ENCODE peak calls at places on chromosomes 5 and 9, in six cellular contexts. R is foreskin keratinocyte; T is activated CD8-positive, alpha-beta T cell treated with anti-CD3 and anti-CD28 coated beads for 36 hours; V is lower leg skin; N is choroid plexus epithelial cell; P is fibroblast of pulmonary artery. S is an unnamed sample.

GRCh38 chr5:154444559-154445421 is 1.0 kb upstream of the SAP30L start:
- DNase-seq in P (no peak), N (no peak), R (no peak), T (peak; percentile 30), V (no peak), S (peak; percentile 22)

GRCh38 chr5:132472431-132472830 is 18.1 kb downstream of the IRF1 start:
- DNase-seq in P (no peak), N (no peak), V (no peak), R (no peak), T (no peak), S (no peak)

GRCh38 chr9:133955821-133956411 is 36.2 kb downstream of the VAV2 start:
- DNase-seq in R (no peak), N (peak; percentile 71), P (peak; percentile 49), T (peak; percentile 52), V (no peak), S (peak; percentile 77)

GRCh38 chr5:95712347-95712958 is 18.7 kb upstream of the RHOBTB3 start:
- DNase-seq in N (peak; percentile 75), P (peak; percentile 77), T (peak; percentile 59), V (no peak), R (peak; percentile 93), S (no peak)

GRCh38 chr5:138179277-138179857 is 455 bp downstream of the KIF20A start:
- DNase-seq in P (no peak), V (no peak), R (no peak), T (peak; percentile 34), N (no peak), S (no peak)

GRCh38 chr5:68681929-68682328 is 411.9 kb upstream of the SLC30A5 start:
- DNase-seq in N (no peak), R (no peak), V (no peak), T (no peak), P (no peak), S (no peak)

GRCh38 chr9:13569706-13570423 is 290.4 kb upstream of the MPDZ start:
- DNase-seq in V (no peak), T (no peak), N (no peak), P (peak; percentile 94), R (no peak), S (no peak)

GRCh38 chr9:13841801-13842462 is 472.0 kb downstream of the NFIB start:
- DNase-seq in T (no peak), N (no peak), R (peak; percentile 43), P (no peak), V (no peak), S (no peak)

GRCh38 chr5:109721741-109722140 is 32.0 kb downstream of the MAN2A1 start:
- DNase-seq in P (no peak), N (no peak), R (no peak), V (no peak), T (no peak), S (no peak)

GRCh38 chr5:95081500-95082355 is 203.2 kb downstream of the MCTP1 start:
- DNase-seq in V (peak; percentile 39), R (peak; percentile 86), N (peak; percentile 97), P (peak; percentile 91), T (peak; percentile 47), S (no peak)

GRCh38 chr9:114157516-114158176 is 2.3 kb downstream of the COL27A1 start:
- DNase-seq in T (no peak), V (no peak), P (peak; percentile 50), R (peak; percentile 86), N (peak; percentile 18), S (no peak)

GRCh38 chr5:88690619-88691560 is 192.1 kb downstream of the MEF2C start:
- DNase-seq in T (peak; percentile 79), V (peak; percentile 48), R (peak; percentile 58), P (peak; percentile 67), N (peak; percentile 76), S (peak; percentile 69)

GRCh38 chr9:109411818-109412352 is 86.2 kb downstream of the PTPN3 start:
- DNase-seq in V (no peak), R (no peak), T (peak; percentile 71), P (peak; percentile 69), N (peak; percentile 77), S (no peak)

GRCh38 chr5:139688712-139689413 is 40.7 kb downstream of the CXXC5 start:
- DNase-seq in N (no peak), T (no peak), V (no peak), R (no peak), P (no peak), S (no peak)

GRCh38 chr5:178555771-178556211 is 34.4 kb downstream of the COL23A1 start:
- DNase-seq in T (no peak), R (no peak), V (no peak), P (no peak), N (no peak), S (no peak)

GRCh38 chr5:136087961-136088871 is 44.4 kb upstream of the SMAD5 start:
- DNase-seq in N (peak; percentile 51), V (peak; percentile 66), T (no peak), R (no peak), P (peak; percentile 94), S (no peak)

GRCh38 chr5:116375926-116376325 is 198.7 kb downstream of the SEMA6A start:
- DNase-seq in N (no peak), V (no peak), T (no peak), P (no peak), R (no peak), S (no peak)

GRCh38 chr5:179559280-179560252 is 9.2 kb downstream of the RUFY1 start:
- DNase-seq in P (peak; percentile 99), N (peak; percentile 100), T (peak; percentile 93), V (peak; percentile 97), R (peak; percentile 97), S (peak; percentile 94)
- TF ChIP-seq CTCF in P (no peak), N (no peak), T (no peak), V (no peak), R (no peak), S (no peak)

DNA sequence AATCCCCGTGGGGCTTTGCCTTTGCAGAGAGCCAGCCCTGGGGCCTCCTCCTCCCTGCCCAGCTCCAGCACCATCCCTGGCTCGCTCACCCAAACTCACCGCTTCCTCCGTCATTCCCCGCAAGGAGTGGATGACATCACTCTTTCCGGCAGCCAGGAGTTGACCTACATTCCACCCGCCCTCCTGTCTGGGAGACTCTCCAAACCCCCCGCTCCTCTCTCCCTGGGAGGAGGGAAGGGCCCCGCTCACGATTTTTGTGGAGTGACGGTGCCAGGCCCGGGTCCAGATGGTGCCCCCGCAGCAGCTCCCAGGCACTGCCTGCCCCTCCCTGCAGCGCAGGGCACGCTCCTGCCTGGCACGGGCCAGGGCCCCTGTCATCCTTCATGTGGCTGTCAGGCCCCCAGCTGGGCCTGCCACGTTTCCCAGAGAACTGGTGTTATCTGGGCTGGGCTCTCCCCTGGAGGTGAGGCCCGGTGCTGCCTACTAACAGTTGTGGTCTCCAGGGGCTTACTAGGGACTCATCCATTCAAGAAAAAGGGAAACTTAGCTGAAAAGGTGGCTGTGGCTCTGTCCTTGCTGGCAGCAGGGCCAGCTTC is 52.3 kb downstream of the NTNG2 start:
- DNase-seq in N (peak; percentile 84), T (no peak), V (no peak), R (peak; percentile 80), P (peak; percentile 89), S (no peak)
- TF ChIP-seq CTCF in N (peak; percentile 26), T (no peak), V (no peak), R (no peak), P (no peak), S (no peak)

DNA sequence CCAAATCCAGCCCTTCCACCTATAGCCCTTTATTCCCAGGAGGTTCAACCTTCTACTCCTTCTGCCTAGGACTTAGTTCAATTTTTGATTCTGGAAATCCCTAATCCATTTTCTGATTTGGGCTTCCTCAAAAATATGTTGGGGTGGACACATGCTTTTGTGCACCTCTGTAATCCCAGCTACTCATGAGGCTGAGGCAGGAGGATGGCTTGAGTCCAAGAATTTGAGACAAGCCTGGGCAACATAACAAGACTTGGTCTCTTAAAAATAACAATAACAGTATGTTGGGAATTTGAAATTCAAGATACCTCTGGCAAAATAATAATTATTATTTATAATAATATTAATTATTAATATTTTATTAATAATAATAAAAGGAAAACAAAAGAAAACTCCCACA is 188.7 kb upstream of the TLE4 start:
- DNase-seq in R (peak; percentile 79), P (no peak), T (no peak), V (no peak), N (peak; percentile 6), S (no peak)
- TF ChIP-seq CTCF in R (no peak), P (no peak), T (no peak), V (no peak), N (no peak), S (no peak)

GRCh38 chr5:3904584-3904983 is 309.0 kb downstream of the IRX1 start:
- DNase-seq in R (no peak), T (no peak), N (no peak), P (no peak), V (no peak), S (no peak)
- TF ChIP-seq CTCF in R (no peak), T (no peak), N (no peak), P (no peak), V (no peak), S (no peak)

GRCh38 chr5:165881259-165881658 is 2375.8 kb downstream of the MAT2B start:
- DNase-seq in N (no peak), P (no peak), R (no peak), T (no peak), V (no peak), S (no peak)
- TF ChIP-seq CTCF in N (no peak), P (no peak), R (no peak), T (no peak), V (no peak), S (peak; percentile 28)